ENCODE peak calls at places on chromosomes 13 and 19, in nine cellular contexts. P is MM.1S, V is neural progenitor cell, Z is PC-3, L is OCI-LY7, K is hepatocyte, X is GM23248, G is HCT116, O is SK-N-SH. C is an unnamed sample.
A peak's percentile ranks its signal among the peaks of the same experiment; 100 is the strongest.

GRCh38 chr13:36981156-36981743 is 17.9 kb downstream of the ALG5 start:
- DNase-seq in Z (peak; percentile 62), K (peak; percentile 55), P (peak; percentile 19), V (peak; percentile 46), O (peak; percentile 50), X (peak; percentile 75), G (no peak), L (peak; percentile 76), C (peak; percentile 56)

GRCh38 chr13:79966039-79966438 is 374.9 kb downstream of the SPRY2 start:
- DNase-seq in G (no peak), X (peak; percentile 19), P (no peak), O (no peak), L (no peak), V (no peak), K (no peak), Z (no peak), C (no peak)

GRCh38 chr13:33676700-33677048 is 141.3 kb upstream of the RFC3 start:
- DNase-seq in G (no peak), Z (peak; percentile 65), O (peak; percentile 66), K (peak; percentile 38), P (no peak), V (no peak), L (peak; percentile 37), X (peak; percentile 69), C (peak; percentile 4)

GRCh38 chr19:53621885-53622710 is 9.7 kb upstream of the DPRX start:
- DNase-seq in V (no peak), X (no peak), P (no peak), L (no peak), O (no peak), G (no peak), K (peak; percentile 34), Z (no peak), C (no peak)

GRCh38 chr19:31262673-31263308 is 86.4 kb downstream of the TSHZ3 start:
- DNase-seq in O (peak; percentile 26), Z (no peak), G (no peak), P (no peak), X (no peak), K (no peak), V (no peak), L (no peak), C (no peak)

GRCh38 chr19:4013886-4014540 is 6.5 kb downstream of the PIAS4 start:
- DNase-seq in L (no peak), O (peak; percentile 38), K (no peak), Z (no peak), X (no peak), G (no peak), P (no peak), V (no peak), C (no peak)

GRCh38 chr13:33279898-33280549 is 5.5 kb downstream of the STARD13 start:
- DNase-seq in V (no peak), L (no peak), X (peak; percentile 87), Z (peak; percentile 95), G (no peak), P (no peak), O (no peak), K (peak; percentile 50), C (no peak)

GRCh38 chr13:32025730-32026129 is 5.8 kb upstream of the FRY start:
- DNase-seq in Z (no peak), X (no peak), L (no peak), V (peak; percentile 93), K (no peak), P (no peak), G (no peak), O (no peak), C (peak; percentile 82)

GRCh38 chr19:37412700-37413099 is 41.8 kb downstream of the ZNF527 start:
- DNase-seq in Z (no peak), O (no peak), G (no peak), P (no peak), L (no peak), X (no peak), K (no peak), V (no peak), C (no peak)

GRCh38 chr13:45718992-45719391 is 16.9 kb downstream of the CBY2 start:
- DNase-seq in O (no peak), L (no peak), K (no peak), X (peak; percentile 8), P (no peak), V (peak; percentile 30), Z (peak; percentile 11), G (no peak), C (peak; percentile 2)

GRCh38 chr13:66200555-66200954 is 1029.6 kb downstream of the PCDH9 start:
- DNase-seq in L (peak; percentile 10), X (no peak), Z (no peak), K (no peak), G (no peak), O (no peak), P (no peak), V (no peak), C (no peak)

GRCh38 chr13:105660550-105660949 is 874.9 kb downstream of the EFNB2 start:
- DNase-seq in O (no peak), K (no peak), P (no peak), V (no peak), G (no peak), Z (no peak), X (no peak), L (no peak), C (no peak)

GRCh38 chr13:99085139-99085845 is 107.4 kb upstream of the DOCK9 start:
- DNase-seq in O (no peak), L (peak; percentile 9), V (peak; percentile 38), G (no peak), P (no peak), K (peak; percentile 17), Z (no peak), X (peak; percentile 36), C (peak; percentile 55)

GRCh38 chr13:114324334-114324733 is 10.0 kb downstream of the CHAMP1 start:
- DNase-seq in K (no peak), X (no peak), V (no peak), Z (no peak), O (no peak), G (no peak), L (no peak), P (no peak), C (no peak)

GRCh38 chr19:49657493-49658138 is 8.0 kb downstream of the IRF3 start:
- DNase-seq in Z (no peak), X (no peak), K (no peak), V (no peak), P (no peak), G (no peak), O (no peak), L (no peak), C (no peak)

GRCh38 chr19:29567366-29567915 is 38.6 kb upstream of the POP4 start:
- DNase-seq in O (no peak), K (no peak), P (no peak), X (no peak), L (no peak), V (no peak), Z (no peak), G (no peak), C (no peak)

GRCh38 chr13:72599148-72599743 is 128.2 kb downstream of the MZT1 start:
- DNase-seq in G (no peak), Z (no peak), X (no peak), P (no peak), O (no peak), V (no peak), L (no peak), K (no peak), C (no peak)
- TF ChIP-seq EZH2phosphoT487 in G (no peak), Z (no peak), X (no peak), P (no peak), O (no peak), V (no peak), L (no peak), K (no peak), C (no peak)

DNA sequence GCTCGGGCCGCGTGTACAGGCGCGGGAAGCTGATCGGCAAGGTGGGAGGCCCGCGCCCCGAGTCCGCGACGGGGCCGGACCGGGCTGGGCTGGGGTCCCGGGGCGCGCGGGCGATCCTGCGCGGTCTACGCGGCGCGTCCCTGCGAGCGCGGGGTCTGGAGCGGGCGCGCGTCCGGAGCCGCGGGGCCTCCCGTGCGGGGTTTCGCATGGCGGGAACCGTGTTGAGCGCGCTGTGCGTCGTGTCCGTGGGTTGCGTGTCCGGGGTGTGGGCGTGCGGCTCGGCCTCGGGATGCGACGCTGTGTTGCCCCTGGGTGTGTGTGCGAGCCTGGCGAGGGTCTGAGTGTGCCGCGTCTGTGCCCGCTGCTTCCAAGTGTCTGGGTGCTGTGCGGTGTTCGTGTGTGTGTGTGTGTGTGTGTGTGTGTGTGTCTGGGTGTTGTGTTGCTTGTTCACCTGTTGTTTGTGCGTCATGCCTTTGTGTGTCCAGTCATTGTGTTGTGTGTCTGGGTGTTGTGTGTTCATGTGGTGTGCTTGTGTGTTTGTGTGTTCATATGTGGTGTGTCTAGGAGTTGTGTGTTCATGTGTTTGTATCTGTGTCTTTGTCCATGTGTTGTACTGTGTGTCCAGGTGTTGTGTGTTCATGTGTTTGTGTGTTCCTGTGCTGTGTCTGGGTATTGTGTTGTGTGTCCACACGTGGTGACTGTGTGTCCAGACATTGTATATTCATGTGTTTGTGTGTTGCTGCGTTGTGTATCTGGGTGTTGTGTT is 512 bp downstream of the PLK5 start:
- DNase-seq in L (no peak), O (no peak), V (no peak), K (no peak), Z (no peak), X (no peak), P (no peak), G (no peak), C (no peak)
- H3K4me2 ChIP-seq in L (no peak overlapping the region), O (no peak overlapping the region), V (peak overlapping the region; percentile 78), K (peak overlapping the region; percentile 76), Z (no peak overlapping the region), X (no peak overlapping the region), P (no peak overlapping the region), G (no peak overlapping the region), C (peak overlapping the region; percentile 71)

GRCh38 chr13:97274782-97275252 is 52.7 kb downstream of the MBNL2 start:
- DNase-seq in P (no peak), Z (peak; percentile 63), O (no peak), G (no peak), L (no peak), K (no peak), V (no peak), X (peak; percentile 84), C (no peak)
- H3K4me3 ChIP-seq in P (no peak overlapping the region), Z (peak overlapping the region; percentile 10), O (no peak overlapping the region), G (peak overlapping the region; percentile 24), L (no peak overlapping the region), K (no peak overlapping the region), V (no peak overlapping the region), X (peak overlapping the region; percentile 51), C (no peak overlapping the region)

GRCh38 chr19:34373601-34374288 is 8.7 kb downstream of the GPI start:
- DNase-seq in P (no peak), K (no peak), X (no peak), O (no peak), G (no peak), V (no peak), L (no peak), Z (no peak), C (no peak)

GRCh38 chr19:34370983-34371382 is 6.0 kb downstream of the GPI start:
- DNase-seq in G (no peak), P (no peak), Z (no peak), X (no peak), L (no peak), K (no peak), O (no peak), V (no peak), C (no peak)

GRCh38 chr19:34380639-34381241 is 15.7 kb downstream of the GPI start:
- DNase-seq in L (no peak), Z (no peak), K (no peak), V (no peak), O (no peak), P (no peak), X (no peak), G (no peak), C (no peak)

GRCh38 chr19:34370117-34370516 is 5.1 kb downstream of the GPI start:
- DNase-seq in K (no peak), X (no peak), Z (no peak), L (no peak), O (no peak), G (no peak), V (no peak), P (no peak), C (no peak)

GRCh38 chr19:34375598-34375997 is 10.6 kb downstream of the GPI start:
- DNase-seq in P (no peak), X (no peak), V (no peak), L (no peak), Z (no peak), G (no peak), K (no peak), O (no peak), C (no peak)
- TF ChIP-seq EZH2phosphoT487 in P (no peak), X (no peak), V (no peak), L (no peak), Z (no peak), G (no peak), K (no peak), O (no peak), C (no peak)

C was measured in GM23338.